ENCODE peak calls at places on chromosomes 6 and 20, in seven cellular contexts. B is upper lobe of right lung; O is adrenal gland; Z is OCI-LY7; E is HCT116; F is cardiac muscle cell; V is CD4-positive, alpha-beta T cell. I is an unnamed sample.

GRCh38 chr6:42390228-42390934 is 61.3 kb downstream of the TRERF1 start:
- DNase-seq in O (no peak), F (no peak), Z (peak), B (no peak), E (no peak), V (no peak), I (no peak)

GRCh38 chr6:30725713-30726505 is 5.8 kb downstream of the TUBB start:
- DNase-seq in F (no peak), V (no peak), Z (peak), E (no peak), B (no peak), O (no peak), I (no peak)

GRCh38 chr6:158149641-158150040 is 18.4 kb downstream of the SERAC1 start:
- DNase-seq in E (no peak), V (no peak), O (no peak), Z (no peak), B (no peak), F (no peak), I (peak)

GRCh38 chr6:69668916-69669315 is 127.9 kb downstream of the LMBRD1 start:
- DNase-seq in V (no peak), E (no peak), B (no peak), O (no peak), Z (no peak), F (no peak), I (no peak)

GRCh38 chr6:160442151-160442550 is 94.0 kb downstream of the SLC22A3 start:
- DNase-seq in O (no peak), Z (no peak), B (no peak), E (no peak), V (no peak), F (no peak), I (no peak)

GRCh38 chr6:2938632-2939083 is 32.7 kb downstream of the SERPINB6 start:
- DNase-seq in Z (peak), F (no peak), O (no peak), E (peak), V (no peak), B (no peak), I (no peak)

GRCh38 chr20:39960522-39961420 is 728.3 kb downstream of the MAFB start:
- DNase-seq in B (no peak), E (no peak), Z (no peak), V (no peak), F (peak), O (no peak), I (no peak)

GRCh38 chr20:90651-91050 is 3.2 kb downstream of the DEFB125 start:
- DNase-seq in Z (no peak), V (no peak), O (no peak), B (no peak), F (no peak), E (no peak), I (peak)

GRCh38 chr6:41779336-41779735 is 364 bp downstream of the FRS3 start:
- DNase-seq in F (no peak), Z (no peak), E (no peak), V (no peak), O (no peak), B (no peak), I (no peak)

GRCh38 chr6:104705095-104705707 is 154.5 kb downstream of the HACE1 start:
- DNase-seq in B (no peak), V (no peak), F (no peak), E (no peak), O (peak), Z (peak), I (peak)

GRCh38 chr20:58150772-58151171 is 77.7 kb downstream of the ANKRD60 start:
- DNase-seq in Z (no peak), B (no peak), F (peak), O (no peak), E (no peak), V (no peak), I (no peak)

GRCh38 chr6:159692303-159693127 is 526 bp downstream of the SOD2 start:
- DNase-seq in O (peak), V (peak), E (no peak), F (peak), Z (peak), B (peak), I (peak)

GRCh38 chr6:13868236-13868635 is 53.9 kb upstream of the MCUR1 start:
- DNase-seq in F (no peak), O (no peak), Z (no peak), E (no peak), B (no peak), V (no peak), I (no peak)

GRCh38 chr6:143451531-143451930 is 926 bp downstream of the PEX3 start:
- DNase-seq in Z (no peak), B (no peak), O (peak), E (no peak), F (no peak), V (no peak), I (peak)

GRCh38 chr6:144439016-144439415 is 153.9 kb downstream of the UTRN start:
- DNase-seq in B (no peak), F (no peak), V (no peak), Z (no peak), O (no peak), E (no peak), I (no peak)

GRCh38 chr6:8229913-8230312 is 127.6 kb upstream of the EEF1E1 start:
- DNase-seq in B (no peak), V (no peak), O (no peak), F (peak), E (no peak), Z (no peak), I (peak)

GRCh38 chr6:96171112-96171511 is 155.3 kb downstream of the FUT9 start:
- DNase-seq in B (no peak), F (no peak), V (no peak), E (no peak), O (no peak), Z (no peak), I (no peak)

GRCh38 chr20:63411898-63412631 is 50.9 kb upstream of the CHRNA4 start:
- DNase-seq in F (no peak), Z (no peak), V (no peak), O (no peak), E (no peak), B (no peak), I (no peak)

GRCh38 chr20:23180451-23180921 is 94.4 kb upstream of the CD93 start:
- DNase-seq in E (no peak), V (no peak), O (peak), Z (no peak), B (no peak), F (no peak), I (no peak)

GRCh38 chr20:23178806-23179205 is 92.7 kb upstream of the CD93 start:
- DNase-seq in F (no peak), Z (no peak), E (no peak), B (no peak), O (peak), V (no peak), I (no peak)

GRCh38 chr20:23174821-23175220 is 88.7 kb upstream of the CD93 start:
- DNase-seq in O (no peak), B (no peak), F (no peak), Z (no peak), E (no peak), V (no peak), I (no peak)

GRCh38 chr20:23179766-23180403 is 93.8 kb upstream of the CD93 start:
- DNase-seq in V (no peak), F (no peak), E (no peak), O (no peak), B (no peak), Z (no peak), I (no peak)
- H3K27ac ChIP-seq in V (no peak), F (no peak), E (no peak), O (peak), B (no peak), Z (no peak), I (no peak)

DNA sequence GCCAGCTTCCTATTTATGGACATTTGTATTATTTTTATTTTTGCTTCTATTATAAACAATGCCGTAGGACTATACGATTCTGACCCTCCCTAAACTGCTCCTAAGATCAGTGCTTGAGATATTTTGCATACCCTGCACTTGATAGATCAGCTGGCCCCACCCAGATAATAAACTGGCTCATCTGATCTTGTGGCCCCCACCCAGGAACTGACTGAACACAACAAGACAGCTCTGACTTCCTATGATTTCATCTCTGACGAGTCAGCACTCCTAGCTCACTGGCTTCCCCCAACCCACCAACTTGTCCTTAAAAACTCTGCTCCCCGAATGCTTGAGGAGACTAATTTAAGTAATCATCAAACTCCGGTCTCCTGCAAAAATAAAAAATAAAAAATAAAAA is 34.9 kb upstream of the TFAP2A start:
- DNase-seq in Z (no peak), V (no peak), O (no peak), B (no peak), F (no peak), E (no peak), I (peak)
- TF ChIP-seq CTCF in Z (no peak), V (no peak), O (no peak), B (no peak), F (no peak), E (no peak), I (no peak)

DNA sequence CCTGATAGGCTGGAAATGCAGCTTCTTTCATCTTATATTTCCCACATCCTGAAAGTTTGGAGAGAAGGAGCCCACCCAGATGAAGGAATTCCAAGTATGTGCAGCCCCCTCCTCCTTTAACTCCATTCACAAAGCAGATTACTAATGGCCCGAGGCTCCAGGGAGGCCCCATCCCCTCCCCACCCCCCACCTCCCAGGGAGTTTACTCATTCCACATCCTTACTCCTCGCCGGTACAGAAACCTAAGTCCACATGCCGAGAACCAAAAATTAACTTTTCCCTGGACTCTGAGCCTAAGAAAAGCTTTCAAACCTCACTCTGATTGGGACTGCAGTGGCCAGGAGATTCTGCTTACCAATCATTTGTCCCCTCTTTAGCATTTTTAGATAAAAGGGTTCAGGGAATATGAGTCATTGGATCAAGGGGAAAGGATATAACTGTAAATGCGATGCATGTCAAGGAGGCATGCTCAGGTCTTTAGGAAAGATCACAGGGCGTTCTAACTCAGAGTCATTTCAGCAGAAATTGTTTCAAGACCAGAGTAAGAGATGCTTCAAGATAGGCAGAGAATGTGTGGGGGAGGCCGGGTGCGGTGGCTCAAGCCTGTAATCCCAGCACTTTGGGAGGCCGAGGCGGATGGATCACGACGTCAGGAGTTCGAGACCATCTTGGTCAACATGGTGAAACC is 31.9 kb upstream of the PIM1 start:
- DNase-seq in O (no peak), E (no peak), F (no peak), V (no peak), B (no peak), Z (no peak), I (no peak)
- H3K27ac ChIP-seq in O (peak), E (peak), F (peak), V (no peak), B (no peak), Z (no peak), I (peak)

GRCh38 chr20:4894409-4894808 is 106.9 kb downstream of the SLC23A2 start:
- DNase-seq in Z (no peak), B (no peak), F (no peak), E (no peak), V (no peak), O (no peak), I (no peak)
- TF ChIP-seq CTCF in Z (no peak), B (no peak), F (no peak), E (no peak), V (no peak), O (no peak), I (no peak)

I was measured in foreskin keratinocyte.